ENCODE peak calls at places on chromosome 12, in nine cellular contexts. One of them, this sample, is unnamed.
A peak's percentile ranks its signal among the peaks of the same experiment; 100 is the strongest.

GRCh38 chr12:6632026-6632978 is 3.5 kb downstream of the LPAR5 start:
- DNase-seq in heart right ventricle: no peak
- DNase-seq in Peyer's patch: no peak
- DNase-seq in activated naive CD8-positive, alpha-beta T cell treated with anti-CD3 and anti-CD28 coated beads, Interleukin-2, amount 50 U/mL, for 24 hours: peak; percentile 60
- DNase-seq in hepatic stellate cell: no peak
- DNase-seq in globus pallidus: no peak
- DNase-seq in stimulated activated naive B cell treated with anti-CD40 and anti-IgM and Interleukin-4, amounts not matched to agents 10 μg/mL and 1 μg/mL and 100 μg/mL, for 72 hours: peak; percentile 64
- DNase-seq in AG04449: no peak
- DNase-seq in nucleus accumbens: no peak
- DNase-seq in this sample: peak; percentile 62

GRCh38 chr12:121364657-121365265 is 12.6 kb upstream of the ANAPC5 start:
- DNase-seq in heart right ventricle: no peak
- DNase-seq in Peyer's patch: no peak
- DNase-seq in activated naive CD8-positive, alpha-beta T cell treated with anti-CD3 and anti-CD28 coated beads, Interleukin-2, amount 50 U/mL, for 24 hours: no peak
- DNase-seq in hepatic stellate cell: no peak
- DNase-seq in globus pallidus: no peak
- DNase-seq in stimulated activated naive B cell treated with anti-CD40 and anti-IgM and Interleukin-4, amounts not matched to agents 10 μg/mL and 1 μg/mL and 100 μg/mL, for 72 hours: no peak
- DNase-seq in AG04449: no peak
- DNase-seq in nucleus accumbens: no peak
- DNase-seq in this sample: no peak

GRCh38 chr12:4984344-4984743 is 59.3 kb upstream of the KCNA5 start:
- DNase-seq in heart right ventricle: no peak
- DNase-seq in Peyer's patch: no peak
- DNase-seq in activated naive CD8-positive, alpha-beta T cell treated with anti-CD3 and anti-CD28 coated beads, Interleukin-2, amount 50 U/mL, for 24 hours: no peak
- DNase-seq in hepatic stellate cell: no peak
- DNase-seq in globus pallidus: no peak
- DNase-seq in stimulated activated naive B cell treated with anti-CD40 and anti-IgM and Interleukin-4, amounts not matched to agents 10 μg/mL and 1 μg/mL and 100 μg/mL, for 72 hours: no peak
- DNase-seq in AG04449: no peak
- DNase-seq in nucleus accumbens: no peak
- DNase-seq in this sample: no peak

GRCh38 chr12:127485528-127485927 is 781.4 kb upstream of the TMEM132C start:
- DNase-seq in heart right ventricle: no peak
- DNase-seq in Peyer's patch: no peak
- DNase-seq in activated naive CD8-positive, alpha-beta T cell treated with anti-CD3 and anti-CD28 coated beads, Interleukin-2, amount 50 U/mL, for 24 hours: peak; percentile 18
- DNase-seq in hepatic stellate cell: peak; percentile 40
- DNase-seq in globus pallidus: no peak
- DNase-seq in stimulated activated naive B cell treated with anti-CD40 and anti-IgM and Interleukin-4, amounts not matched to agents 10 μg/mL and 1 μg/mL and 100 μg/mL, for 72 hours: no peak
- DNase-seq in AG04449: peak; percentile 77
- DNase-seq in nucleus accumbens: no peak
- DNase-seq in this sample: no peak

GRCh38 chr12:124347805-124348658 is 53.1 kb downstream of the RFLNA start:
- DNase-seq in heart right ventricle: no peak
- DNase-seq in Peyer's patch: no peak
- DNase-seq in activated naive CD8-positive, alpha-beta T cell treated with anti-CD3 and anti-CD28 coated beads, Interleukin-2, amount 50 U/mL, for 24 hours: peak; percentile 39
- DNase-seq in hepatic stellate cell: no peak
- DNase-seq in globus pallidus: no peak
- DNase-seq in stimulated activated naive B cell treated with anti-CD40 and anti-IgM and Interleukin-4, amounts not matched to agents 10 μg/mL and 1 μg/mL and 100 μg/mL, for 72 hours: no peak
- DNase-seq in AG04449: no peak
- DNase-seq in nucleus accumbens: no peak
- DNase-seq in this sample: no peak

GRCh38 chr12:132414634-132415340 is 75.2 kb upstream of the FBRSL1 start:
- DNase-seq in heart right ventricle: peak; percentile 78
- DNase-seq in Peyer's patch: peak; percentile 85
- DNase-seq in activated naive CD8-positive, alpha-beta T cell treated with anti-CD3 and anti-CD28 coated beads, Interleukin-2, amount 50 U/mL, for 24 hours: peak; percentile 86
- DNase-seq in hepatic stellate cell: peak; percentile 94
- DNase-seq in globus pallidus: peak; percentile 59
- DNase-seq in stimulated activated naive B cell treated with anti-CD40 and anti-IgM and Interleukin-4, amounts not matched to agents 10 μg/mL and 1 μg/mL and 100 μg/mL, for 72 hours: peak; percentile 72
- DNase-seq in AG04449: no peak
- DNase-seq in nucleus accumbens: peak; percentile 9
- DNase-seq in this sample: peak; percentile 56

GRCh38 chr12:68536885-68537284 is 73.8 kb upstream of the RAP1B start:
- DNase-seq in heart right ventricle: no peak
- DNase-seq in Peyer's patch: no peak
- DNase-seq in activated naive CD8-positive, alpha-beta T cell treated with anti-CD3 and anti-CD28 coated beads, Interleukin-2, amount 50 U/mL, for 24 hours: no peak
- DNase-seq in hepatic stellate cell: no peak
- DNase-seq in globus pallidus: no peak
- DNase-seq in stimulated activated naive B cell treated with anti-CD40 and anti-IgM and Interleukin-4, amounts not matched to agents 10 μg/mL and 1 μg/mL and 100 μg/mL, for 72 hours: no peak
- DNase-seq in AG04449: no peak
- DNase-seq in nucleus accumbens: no peak
- DNase-seq in this sample: no peak

GRCh38 chr12:62603811-62604098 is 137.1 kb downstream of the MON2 start:
- DNase-seq in heart right ventricle: no peak
- DNase-seq in Peyer's patch: no peak
- DNase-seq in activated naive CD8-positive, alpha-beta T cell treated with anti-CD3 and anti-CD28 coated beads, Interleukin-2, amount 50 U/mL, for 24 hours: no peak
- DNase-seq in hepatic stellate cell: no peak
- DNase-seq in globus pallidus: no peak
- DNase-seq in stimulated activated naive B cell treated with anti-CD40 and anti-IgM and Interleukin-4, amounts not matched to agents 10 μg/mL and 1 μg/mL and 100 μg/mL, for 72 hours: no peak
- DNase-seq in AG04449: no peak
- DNase-seq in nucleus accumbens: no peak
- DNase-seq in this sample: no peak

This sample was measured in GM06990.